ENCODE peak calls at places on chromosomes 5 and 9, in four cellular contexts. E is Panc1, Z is SHP77, O is body of pancreas. R is an unnamed sample.
A peak's percentile ranks its signal among the peaks of the same experiment; 100 is the strongest.

GRCh38 chr5:33725846-33726245 is 165.9 kb downstream of the ADAMTS12 start:
- DNase-seq in E (no peak), Z (no peak), O (no peak), R (no peak)

GRCh38 chr5:154110781-154111180 is 72.0 kb downstream of the MFAP3 start:
- DNase-seq in E (no peak), Z (no peak), O (no peak), R (peak; percentile 39)

GRCh38 chr5:9483251-9483650 is 62.6 kb downstream of the SEMA5A start:
- DNase-seq in E (no peak), Z (no peak), O (no peak), R (no peak)

GRCh38 chr5:61967681-61968080 is 338.3 kb upstream of the KIF2A start:
- DNase-seq in E (no peak), Z (no peak), O (no peak), R (no peak)

GRCh38 chr5:168891175-168891812 is 312.1 kb upstream of the PANK3 start:
- DNase-seq in E (no peak), Z (no peak), O (no peak), R (no peak)

GRCh38 chr5:77022511-77023417 is 7.4 kb upstream of the AGGF1 start:
- DNase-seq in E (no peak), Z (no peak), O (no peak), R (no peak)

GRCh38 chr9:95406114-95406513 is 88.6 kb upstream of the FANCC start:
- DNase-seq in E (no peak), Z (no peak), O (no peak), R (no peak)

GRCh38 chr9:84145780-84146179 is 165.2 kb downstream of the RMI1 start:
- DNase-seq in E (no peak), Z (no peak), O (no peak), R (no peak)

GRCh38 chr9:950139-950538 is 26.3 kb upstream of the DMRT3 start:
- DNase-seq in E (no peak), Z (no peak), O (no peak), R (no peak)

GRCh38 chr5:180175015-180175431 is 34.0 kb downstream of the RASGEF1C start:
- DNase-seq in E (no peak), Z (no peak), O (no peak), R (no peak)

GRCh38 chr5:12174734-12175133 is 270.5 kb upstream of the CTNND2 start:
- DNase-seq in E (no peak), Z (no peak), O (no peak), R (no peak)

GRCh38 chr5:157568717-157569116 is 6.9 kb downstream of the ADAM19 start:
- DNase-seq in E (no peak), Z (no peak), O (no peak), R (no peak)

GRCh38 chr9:129509508-129509907 is 111.4 kb downstream of the C9orf50 start:
- DNase-seq in E (no peak), Z (no peak), O (no peak), R (peak; percentile 27)

GRCh38 chr5:39547548-39548154 is 122.9 kb upstream of the DAB2 start:
- DNase-seq in E (peak; percentile 42), Z (peak; percentile 81), O (peak; percentile 30), R (peak; percentile 66)

GRCh38 chr5:138460032-138460693 is 5.1 kb upstream of the EGR1 start:
- DNase-seq in E (no peak), Z (no peak), O (no peak), R (no peak)

GRCh38 chr5:146425023-146425422 is 22.1 kb upstream of the TCERG1 start:
- DNase-seq in E (no peak), Z (no peak), O (no peak), R (no peak)

GRCh38 chr5:119470851-119471451 is 18.7 kb downstream of the HSD17B4 start:
- DNase-seq in E (no peak), Z (no peak), O (no peak), R (no peak)

GRCh38 chr9:7055201-7055903 is 297.6 kb downstream of the KDM4C start:
- DNase-seq in E (no peak), Z (no peak), O (no peak), R (no peak)

GRCh38 chr9:69421908-69422801 is 97.1 kb downstream of the ENTREP1 start:
- DNase-seq in E (peak; percentile 22), Z (peak; percentile 47), O (peak; percentile 52), R (peak; percentile 48)

GRCh38 chr5:68450245-68450852 is 234.8 kb downstream of the PIK3R1 start:
- DNase-seq in E (no peak), Z (no peak), O (no peak), R (no peak)

GRCh38 chr5:149388498-149389190 is 9.6 kb upstream of the IL17B start:
- DNase-seq in E (no peak), Z (no peak), O (no peak), R (no peak)

GRCh38 chr5:9445989-9446388 is 99.9 kb downstream of the SEMA5A start:
- DNase-seq in E (no peak), Z (no peak), O (no peak), R (no peak)

GRCh38 chr5:14173419-14174234 is 30.5 kb downstream of the TRIO start:
- DNase-seq in E (no peak), Z (no peak), O (no peak), R (no peak)

GRCh38 chr5:18380729-18381362 is 746.6 kb downstream of the TAF11L14 start:
- DNase-seq in E (no peak), Z (no peak), O (no peak), R (no peak)

GRCh38 chr5:137486707-137487106 is 12.4 kb downstream of the SPOCK1 start:
- DNase-seq in E (no peak), Z (no peak), O (no peak), R (peak; percentile 39)

GRCh38 chr5:169762338-169763095 is 125.4 kb downstream of the DOCK2 start:
- DNase-seq in E (no peak), Z (no peak), O (no peak), R (peak; percentile 57)

R was measured in kidney glomerular epithelial cell.